ENCODE peak calls at places on chromosomes 5 and 9, in eight cellular contexts. J, D, G, O, I, K, S and Z are unnamed samples.

GRCh38 chr5:64612349-64612961 is 77.8 kb upstream of the SHISAL2B start:
- DNase-seq in J (no peak), S (peak; percentile 81), O (peak; percentile 48), G (peak; percentile 80), K (peak; percentile 41), I (no peak), D (no peak), Z (no peak)

GRCh38 chr9:106588601-106589000 is 274.4 kb upstream of the ZNF462 start:
- DNase-seq in S (peak; percentile 78), I (no peak), G (peak; percentile 24), K (no peak), O (peak; percentile 18), D (no peak), J (no peak), Z (peak; percentile 98)

GRCh38 chr5:88144219-88145040 is 124.2 kb downstream of the TMEM161B start:
- DNase-seq in K (no peak), D (no peak), J (no peak), O (no peak), S (peak; percentile 17), I (no peak), G (no peak), Z (no peak)

GRCh38 chr5:143108498-143109128 is 294.9 kb downstream of the NR3C1 start:
- DNase-seq in S (no peak), J (no peak), K (no peak), O (no peak), I (peak; percentile 62), D (no peak), G (no peak), Z (no peak)

GRCh38 chr9:126860757-126861466 is 473 bp downstream of the ZBTB34 start:
- DNase-seq in I (no peak), K (peak; percentile 28), S (peak; percentile 41), D (no peak), G (no peak), J (peak; percentile 50), O (no peak), Z (no peak)

GRCh38 chr9:104856413-104856941 is 71.5 kb downstream of the ABCA1 start:
- DNase-seq in J (no peak), I (no peak), D (no peak), O (no peak), S (no peak), K (no peak), G (peak; percentile 39), Z (no peak)

GRCh38 chr5:53433036-53433435 is 47.4 kb upstream of the FST start:
- DNase-seq in D (no peak), J (no peak), I (no peak), S (peak; percentile 56), O (no peak), G (no peak), K (no peak), Z (no peak)

GRCh38 chr5:93926831-93927600 is 185.6 kb upstream of the POU5F2 start:
- DNase-seq in D (no peak), J (no peak), I (no peak), O (no peak), G (peak; percentile 52), S (peak; percentile 21), K (no peak), Z (peak; percentile 18)

GRCh38 chr9:132164604-132165362 is 2.9 kb downstream of the NTNG2 start:
- DNase-seq in D (no peak), G (peak; percentile 86), I (no peak), J (peak; percentile 28), K (no peak), O (no peak), S (no peak), Z (no peak)

GRCh38 chr5:74934949-74935751 is 69.0 kb upstream of the FAM169A start:
- DNase-seq in I (no peak), G (peak; percentile 52), O (peak; percentile 38), S (peak; percentile 78), D (no peak), J (no peak), K (no peak), Z (no peak)

GRCh38 chr5:63401434-63402046 is 560.7 kb downstream of the HTR1A start:
- DNase-seq in O (peak; percentile 6), K (peak; percentile 48), J (no peak), G (peak; percentile 46), S (peak; percentile 78), I (peak; percentile 37), D (no peak), Z (peak; percentile 38)

GRCh38 chr5:131382407-131383395 is 118.8 kb downstream of the CDC42SE2 start:
- DNase-seq in K (peak; percentile 87), O (peak; percentile 50), G (peak; percentile 52), D (no peak), S (peak; percentile 95), I (no peak), J (no peak), Z (peak; percentile 65)

GRCh38 chr9:71306134-71306533 is 184.7 kb upstream of the TRPM3 start:
- DNase-seq in O (no peak), J (no peak), S (no peak), D (no peak), G (no peak), K (no peak), I (no peak), Z (no peak)

GRCh38 chr9:81411961-81412360 is 277.4 kb downstream of the TLE1 start:
- DNase-seq in J (no peak), O (no peak), G (peak; percentile 72), S (no peak), I (no peak), D (no peak), K (no peak), Z (peak; percentile 70)

GRCh38 chr5:98308960-98309359 is 464.5 kb upstream of the RGMB start:
- DNase-seq in S (no peak), D (no peak), I (no peak), K (no peak), G (no peak), O (peak; percentile 19), J (no peak), Z (no peak)

GRCh38 chr5:54551906-54552305 is 34.3 kb downstream of the SNX18 start:
- DNase-seq in K (no peak), O (no peak), J (no peak), I (no peak), G (no peak), S (no peak), D (no peak), Z (no peak)

GRCh38 chr5:105943119-105943518 is 1727.6 kb downstream of the EFNA5 start:
- DNase-seq in K (no peak), O (no peak), I (peak; percentile 17), G (no peak), D (no peak), S (no peak), J (no peak), Z (no peak)

DNA sequence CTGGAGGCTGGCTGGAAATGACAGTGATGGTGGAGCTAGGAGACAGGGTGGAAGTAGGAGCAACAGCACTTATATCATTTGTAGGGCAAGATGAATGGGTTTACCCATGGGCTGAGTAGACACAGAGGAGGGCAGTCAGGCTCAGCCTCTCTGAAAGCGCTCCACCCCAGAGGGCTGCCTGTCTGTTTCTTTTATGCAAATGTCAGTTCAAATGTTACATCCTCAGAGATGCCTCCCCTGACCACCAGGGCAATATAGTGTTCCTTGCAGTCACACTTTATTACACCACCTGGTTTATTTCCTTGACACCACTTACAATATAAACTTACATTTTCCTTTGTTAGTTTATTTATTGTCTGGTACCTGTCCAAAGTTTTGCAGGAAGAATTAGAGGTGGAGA is 159.5 kb upstream of the IL12B start:
- DNase-seq in D (no peak), K (no peak), G (no peak), S (no peak), O (no peak), I (no peak), J (no peak), Z (no peak)
- H3K27ac ChIP-seq in D (no peak overlapping the region), K (no peak overlapping the region), G (no peak overlapping the region), S (no peak overlapping the region), O (no peak overlapping the region), I (no peak overlapping the region), J (no peak overlapping the region), Z (no peak overlapping the region)

DNA sequence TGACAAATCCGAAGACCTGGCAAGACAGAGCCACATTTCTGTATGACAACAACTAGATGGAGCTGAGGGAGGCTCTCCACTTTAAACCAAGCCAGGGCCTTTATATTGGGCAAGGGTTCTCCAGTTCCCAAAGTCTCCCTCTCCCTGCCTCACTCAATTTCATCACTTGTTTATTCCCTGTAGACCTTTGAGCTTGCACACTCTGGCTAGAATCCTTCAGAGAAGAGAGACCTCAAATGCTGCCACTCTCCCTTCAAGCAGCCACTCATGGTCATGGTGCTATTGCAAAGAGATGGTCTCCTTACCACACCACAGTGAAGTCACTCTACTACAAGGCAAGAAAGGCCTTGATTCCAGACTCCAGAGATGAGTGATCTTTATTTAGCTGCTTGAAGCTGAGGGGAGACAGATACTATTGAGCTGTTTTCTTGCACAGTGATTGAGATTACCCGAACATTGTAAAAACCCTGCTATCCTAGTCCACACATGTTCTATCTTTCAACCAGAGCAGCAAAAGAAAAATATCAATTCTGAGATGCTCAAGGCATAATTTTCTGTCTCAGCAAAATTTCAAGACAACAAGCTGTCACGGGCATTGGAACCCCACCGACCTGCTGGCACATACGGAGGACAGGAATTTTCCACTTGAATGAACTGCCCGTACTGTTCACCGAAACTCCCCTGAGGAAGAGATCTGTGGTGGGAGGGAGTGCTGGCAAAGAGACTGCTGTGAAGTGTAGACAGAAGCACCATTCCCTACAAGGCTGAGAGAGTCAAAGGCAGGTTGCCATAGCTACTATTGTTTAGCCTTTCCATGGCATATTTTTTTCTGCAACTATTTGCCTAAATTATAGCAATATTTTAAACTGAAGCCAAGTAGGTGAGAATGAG is 81.1 kb downstream of the CDO1 start:
- DNase-seq in S (no peak), J (peak; percentile 34), D (no peak), G (no peak), I (no peak), K (no peak), O (no peak), Z (no peak)
- H3K4me1 ChIP-seq in S (peaks cover 2% of the 10 kb centered on the region), J (no peaks in the 10 kb centered on the region), D (peaks cover 9% of the 10 kb centered on the region), G (no peaks in the 10 kb centered on the region), I (no peaks in the 10 kb centered on the region), K (no peaks in the 10 kb centered on the region), O (no peaks in the 10 kb centered on the region), Z (no peaks in the 10 kb centered on the region)

GRCh38 chr5:124924729-124925128 is 178.3 kb upstream of the ZNF608 start:
- DNase-seq in I (no peak), K (no peak), G (no peak), J (no peak), S (no peak), D (no peak), O (no peak), Z (no peak)
- H3K27ac ChIP-seq in I (no peak overlapping the region), K (no peak overlapping the region), G (no peak overlapping the region), J (no peak overlapping the region), S (no peak overlapping the region), D (no peak overlapping the region), O (no peak overlapping the region), Z (no peak overlapping the region)

DNA sequence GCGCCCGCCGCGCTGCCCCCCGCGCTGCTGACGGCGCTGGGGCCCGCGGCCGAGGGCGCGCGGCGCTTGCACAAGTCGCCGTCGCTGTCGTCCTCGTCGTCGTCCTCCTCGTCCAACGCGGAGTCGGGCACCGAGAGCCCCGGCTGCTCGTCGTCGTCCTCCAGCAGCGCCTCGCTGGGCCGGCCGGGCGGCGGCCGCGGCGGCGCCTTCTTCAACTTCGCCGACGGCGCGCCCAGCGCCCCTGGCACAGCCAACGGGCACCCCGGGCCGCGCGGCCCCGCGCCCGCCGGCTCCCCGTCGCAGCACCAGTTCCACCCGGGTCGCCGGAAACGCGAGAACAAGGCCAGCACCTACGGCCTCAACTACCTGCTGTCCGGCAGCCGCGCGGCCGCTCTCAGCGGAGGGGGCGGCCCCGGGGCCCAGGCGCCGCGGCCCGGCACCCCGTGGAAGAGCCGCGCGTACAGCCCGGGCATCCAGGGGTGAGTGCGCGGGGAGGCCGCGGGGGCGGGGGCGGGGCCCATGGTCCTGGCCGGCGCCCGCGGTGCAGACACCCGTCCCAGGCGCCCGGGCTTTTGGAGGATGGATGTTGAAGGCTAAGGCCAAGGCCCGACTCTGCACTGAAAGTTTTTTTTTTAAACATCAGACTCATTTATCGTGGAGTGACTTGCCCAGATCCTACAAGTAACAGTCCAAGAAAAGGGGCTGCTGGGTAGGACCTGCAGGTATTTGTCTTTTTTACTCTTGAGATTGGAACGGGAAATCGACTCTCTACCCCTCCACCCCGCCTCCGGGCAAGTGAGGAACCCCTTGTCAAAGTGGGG is 1.2 kb downstream of the TENT4A start:
- DNase-seq in S (no peak), O (no peak), K (no peak), G (no peak), D (peak; percentile 72), I (peak; percentile 45), J (no peak), Z (no peak)
- H3K4me1 ChIP-seq in S (peaks cover 12% of the 10 kb centered on the region), O (peaks cover 15% of the 10 kb centered on the region), K (peaks cover 52% of the 10 kb centered on the region), G (peaks cover 7% of the 10 kb centered on the region), D (peaks cover 49% of the 10 kb centered on the region), I (peaks cover 65% of the 10 kb centered on the region), J (peaks cover 51% of the 10 kb centered on the region), Z (peaks cover 5% of the 10 kb centered on the region)